ENCODE peak calls at places on chromosomes 5 and 9, in eight cellular contexts. One of them, this sample, is unnamed.

GRCh38 chr5:1764606-1764960 is 35.1 kb downstream of the MRPL36 start:
- DNase-seq in endodermal cell: peak; percentile 39
- DNase-seq in stomach: no peak
- DNase-seq in right cardiac atrium: peak; percentile 26
- DNase-seq in tibial nerve: no peak
- DNase-seq in astrocyte: no peak
- DNase-seq in CD4-positive, CD25-positive, alpha-beta regulatory T cell: no peak
- DNase-seq in PC-3: no peak
- DNase-seq in this sample: no peak

GRCh38 chr5:138468966-138469539 is 3.8 kb downstream of the EGR1 start:
- DNase-seq in endodermal cell: no peak
- DNase-seq in stomach: peak; percentile 51
- DNase-seq in right cardiac atrium: no peak
- DNase-seq in tibial nerve: no peak
- DNase-seq in astrocyte: peak; percentile 61
- DNase-seq in CD4-positive, CD25-positive, alpha-beta regulatory T cell: no peak
- DNase-seq in PC-3: no peak
- DNase-seq in this sample: peak; percentile 30

GRCh38 chr9:105144841-105145240 is 99.6 kb upstream of the SLC44A1 start:
- DNase-seq in endodermal cell: no peak
- DNase-seq in stomach: no peak
- DNase-seq in right cardiac atrium: no peak
- DNase-seq in tibial nerve: no peak
- DNase-seq in astrocyte: no peak
- DNase-seq in CD4-positive, CD25-positive, alpha-beta regulatory T cell: no peak
- DNase-seq in PC-3: no peak
- DNase-seq in this sample: no peak

GRCh38 chr9:116704470-116704869 is 17.4 kb downstream of the TRIM32 start:
- DNase-seq in endodermal cell: no peak
- DNase-seq in stomach: no peak
- DNase-seq in right cardiac atrium: no peak
- DNase-seq in tibial nerve: no peak
- DNase-seq in astrocyte: no peak
- DNase-seq in CD4-positive, CD25-positive, alpha-beta regulatory T cell: no peak
- DNase-seq in PC-3: no peak
- DNase-seq in this sample: no peak

GRCh38 chr9:14366071-14366470 is 52.1 kb upstream of the NFIB start:
- DNase-seq in endodermal cell: no peak
- DNase-seq in stomach: no peak
- DNase-seq in right cardiac atrium: peak; percentile 58
- DNase-seq in tibial nerve: no peak
- DNase-seq in astrocyte: peak; percentile 94
- DNase-seq in CD4-positive, CD25-positive, alpha-beta regulatory T cell: no peak
- DNase-seq in PC-3: no peak
- DNase-seq in this sample: no peak

GRCh38 chr5:40333459-40334241 is 346.1 kb upstream of the PTGER4 start:
- DNase-seq in endodermal cell: no peak
- DNase-seq in stomach: no peak
- DNase-seq in right cardiac atrium: no peak
- DNase-seq in tibial nerve: no peak
- DNase-seq in astrocyte: peak; percentile 6
- DNase-seq in CD4-positive, CD25-positive, alpha-beta regulatory T cell: peak; percentile 57
- DNase-seq in PC-3: peak; percentile 85
- DNase-seq in this sample: no peak

GRCh38 chr9:33081128-33081851 is 4.8 kb upstream of the SMU1 start:
- DNase-seq in endodermal cell: peak; percentile 80
- DNase-seq in stomach: peak; percentile 35
- DNase-seq in right cardiac atrium: no peak
- DNase-seq in tibial nerve: peak; percentile 78
- DNase-seq in astrocyte: peak; percentile 79
- DNase-seq in CD4-positive, CD25-positive, alpha-beta regulatory T cell: peak; percentile 94
- DNase-seq in PC-3: peak; percentile 80
- DNase-seq in this sample: peak; percentile 87

GRCh38 chr5:31361234-31361633 is 167.7 kb downstream of the CDH6 start:
- DNase-seq in endodermal cell: no peak
- DNase-seq in stomach: no peak
- DNase-seq in right cardiac atrium: no peak
- DNase-seq in tibial nerve: no peak
- DNase-seq in astrocyte: peak; percentile 66
- DNase-seq in CD4-positive, CD25-positive, alpha-beta regulatory T cell: no peak
- DNase-seq in PC-3: peak; percentile 48
- DNase-seq in this sample: no peak

GRCh38 chr9:129037767-129038098 is 1.3 kb downstream of the MIGA2 start:
- DNase-seq in endodermal cell: no peak
- DNase-seq in stomach: no peak
- DNase-seq in right cardiac atrium: no peak
- DNase-seq in tibial nerve: no peak
- DNase-seq in astrocyte: no peak
- DNase-seq in CD4-positive, CD25-positive, alpha-beta regulatory T cell: no peak
- DNase-seq in PC-3: no peak
- DNase-seq in this sample: no peak

GRCh38 chr5:12237837-12238575 is 333.8 kb upstream of the CTNND2 start:
- DNase-seq in endodermal cell: peak; percentile 57
- DNase-seq in stomach: no peak
- DNase-seq in right cardiac atrium: no peak
- DNase-seq in tibial nerve: no peak
- DNase-seq in astrocyte: no peak
- DNase-seq in CD4-positive, CD25-positive, alpha-beta regulatory T cell: no peak
- DNase-seq in PC-3: no peak
- DNase-seq in this sample: peak; percentile 7

GRCh38 chr9:114524401-114524800 is 19.1 kb upstream of the WHRN start:
- DNase-seq in endodermal cell: no peak
- DNase-seq in stomach: no peak
- DNase-seq in right cardiac atrium: no peak
- DNase-seq in tibial nerve: no peak
- DNase-seq in astrocyte: peak; percentile 61
- DNase-seq in CD4-positive, CD25-positive, alpha-beta regulatory T cell: no peak
- DNase-seq in PC-3: no peak
- DNase-seq in this sample: no peak

GRCh38 chr9:89674667-89675402 is 70.0 kb downstream of the GADD45G start:
- DNase-seq in endodermal cell: peak; percentile 88
- DNase-seq in stomach: peak; percentile 59
- DNase-seq in right cardiac atrium: peak; percentile 78
- DNase-seq in tibial nerve: peak; percentile 36
- DNase-seq in astrocyte: no peak
- DNase-seq in CD4-positive, CD25-positive, alpha-beta regulatory T cell: no peak
- DNase-seq in PC-3: no peak
- DNase-seq in this sample: peak; percentile 85

GRCh38 chr9:123652416-123652815 is 277.5 kb downstream of the DENND1A start:
- DNase-seq in endodermal cell: no peak
- DNase-seq in stomach: no peak
- DNase-seq in right cardiac atrium: no peak
- DNase-seq in tibial nerve: no peak
- DNase-seq in astrocyte: no peak
- DNase-seq in CD4-positive, CD25-positive, alpha-beta regulatory T cell: no peak
- DNase-seq in PC-3: no peak
- DNase-seq in this sample: no peak

GRCh38 chr5:67459233-67459632 is 262.6 kb upstream of the CD180 start:
- DNase-seq in endodermal cell: no peak
- DNase-seq in stomach: no peak
- DNase-seq in right cardiac atrium: no peak
- DNase-seq in tibial nerve: no peak
- DNase-seq in astrocyte: no peak
- DNase-seq in CD4-positive, CD25-positive, alpha-beta regulatory T cell: no peak
- DNase-seq in PC-3: no peak
- DNase-seq in this sample: no peak

GRCh38 chr5:67454957-67455561 is 258.5 kb upstream of the CD180 start:
- DNase-seq in endodermal cell: no peak
- DNase-seq in stomach: no peak
- DNase-seq in right cardiac atrium: no peak
- DNase-seq in tibial nerve: no peak
- DNase-seq in astrocyte: no peak
- DNase-seq in CD4-positive, CD25-positive, alpha-beta regulatory T cell: no peak
- DNase-seq in PC-3: no peak
- DNase-seq in this sample: no peak

GRCh38 chr5:67451640-67452279 is 255.2 kb upstream of the CD180 start:
- DNase-seq in endodermal cell: no peak
- DNase-seq in stomach: no peak
- DNase-seq in right cardiac atrium: no peak
- DNase-seq in tibial nerve: no peak
- DNase-seq in astrocyte: no peak
- DNase-seq in CD4-positive, CD25-positive, alpha-beta regulatory T cell: no peak
- DNase-seq in PC-3: no peak
- DNase-seq in this sample: no peak

GRCh38 chr5:67453526-67453925 is 256.9 kb upstream of the CD180 start:
- DNase-seq in endodermal cell: no peak
- DNase-seq in stomach: no peak
- DNase-seq in right cardiac atrium: no peak
- DNase-seq in tibial nerve: no peak
- DNase-seq in astrocyte: peak; percentile 88
- DNase-seq in CD4-positive, CD25-positive, alpha-beta regulatory T cell: no peak
- DNase-seq in PC-3: no peak
- DNase-seq in this sample: no peak

GRCh38 chr5:67455987-67456386 is 259.4 kb upstream of the CD180 start:
- DNase-seq in endodermal cell: no peak
- DNase-seq in stomach: no peak
- DNase-seq in right cardiac atrium: no peak
- DNase-seq in tibial nerve: no peak
- DNase-seq in astrocyte: no peak
- DNase-seq in CD4-positive, CD25-positive, alpha-beta regulatory T cell: no peak
- DNase-seq in PC-3: no peak
- DNase-seq in this sample: no peak
- H3K4me3 ChIP-seq in endodermal cell: no peak overlapping the region
- H3K4me3 ChIP-seq in stomach: no peak overlapping the region
- H3K4me3 ChIP-seq in right cardiac atrium: no peak overlapping the region
- H3K4me3 ChIP-seq in tibial nerve: no peak overlapping the region
- H3K4me3 ChIP-seq in astrocyte: no peak overlapping the region
- H3K4me3 ChIP-seq in CD4-positive, CD25-positive, alpha-beta regulatory T cell: no peak overlapping the region
- H3K4me3 ChIP-seq in PC-3: no peak overlapping the region
- H3K4me3 ChIP-seq in this sample: no peak overlapping the region

DNA sequence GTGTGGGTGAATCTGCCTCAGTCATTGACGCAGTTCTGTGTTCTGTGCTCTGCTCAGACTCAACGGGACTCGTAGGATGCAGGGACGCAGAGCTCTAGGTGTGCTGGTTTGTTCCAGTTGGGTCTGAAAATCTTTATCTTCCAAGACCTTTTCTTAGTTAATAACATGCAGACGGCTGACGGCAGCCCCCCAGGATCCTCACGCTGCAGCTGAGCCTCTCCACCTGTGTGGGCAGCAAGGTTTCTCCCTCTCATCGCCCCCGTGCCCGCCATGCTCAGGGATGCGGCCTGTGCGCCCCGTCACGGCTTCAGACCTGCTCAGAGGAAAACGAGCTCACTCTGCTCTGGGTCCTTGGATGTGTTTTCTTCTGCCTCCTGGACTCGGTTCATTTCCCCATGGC is 6.3 kb upstream of the SLC9A3 start:
- DNase-seq in endodermal cell: no peak
- DNase-seq in stomach: no peak
- DNase-seq in right cardiac atrium: peak; percentile 28
- DNase-seq in tibial nerve: no peak
- DNase-seq in astrocyte: no peak
- DNase-seq in CD4-positive, CD25-positive, alpha-beta regulatory T cell: no peak
- DNase-seq in PC-3: no peak
- DNase-seq in this sample: no peak
- H3K27me3 ChIP-seq in endodermal cell: peaks cover 62% of the 10 kb centered on the region
- H3K27me3 ChIP-seq in stomach: peaks cover 69% of the 10 kb centered on the region
- H3K27me3 ChIP-seq in right cardiac atrium: no peaks in the 10 kb centered on the region
- H3K27me3 ChIP-seq in tibial nerve: peaks cover 60% of the 10 kb centered on the region
- H3K27me3 ChIP-seq in astrocyte: peaks cover 63% of the 10 kb centered on the region
- H3K27me3 ChIP-seq in CD4-positive, CD25-positive, alpha-beta regulatory T cell: peaks cover 7% of the 10 kb centered on the region
- H3K27me3 ChIP-seq in PC-3: peaks cover 40% of the 10 kb centered on the region
- H3K27me3 ChIP-seq in this sample: peaks cover 25% of the 10 kb centered on the region

DNA sequence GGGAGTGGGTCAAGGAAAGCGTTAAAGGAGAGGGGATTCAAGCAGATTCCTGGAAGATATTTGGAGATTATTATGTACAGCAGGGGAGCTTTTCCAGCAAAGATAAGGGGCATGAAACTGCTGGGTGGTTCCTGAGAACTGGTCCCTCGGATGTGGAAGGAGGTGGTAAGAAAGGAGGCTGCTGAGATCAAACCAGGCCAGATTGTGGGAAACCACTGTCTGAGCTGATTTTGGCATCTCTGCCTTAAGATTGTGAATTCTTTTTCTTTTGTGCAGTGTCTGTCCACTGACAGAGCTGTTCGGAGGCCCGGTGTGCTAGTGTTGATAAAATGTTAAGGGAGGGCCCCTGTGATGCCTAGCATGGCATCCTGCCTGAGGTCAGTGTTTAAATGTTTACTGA is 45.4 kb downstream of the SNX30 start:
- DNase-seq in endodermal cell: no peak
- DNase-seq in stomach: no peak
- DNase-seq in right cardiac atrium: no peak
- DNase-seq in tibial nerve: no peak
- DNase-seq in astrocyte: peak; percentile 59
- DNase-seq in CD4-positive, CD25-positive, alpha-beta regulatory T cell: no peak
- DNase-seq in PC-3: no peak
- DNase-seq in this sample: no peak
- H3K4me3 ChIP-seq in endodermal cell: no peak overlapping the region
- H3K4me3 ChIP-seq in stomach: no peak overlapping the region
- H3K4me3 ChIP-seq in right cardiac atrium: no peak overlapping the region
- H3K4me3 ChIP-seq in tibial nerve: no peak overlapping the region
- H3K4me3 ChIP-seq in astrocyte: no peak overlapping the region
- H3K4me3 ChIP-seq in CD4-positive, CD25-positive, alpha-beta regulatory T cell: no peak overlapping the region
- H3K4me3 ChIP-seq in PC-3: no peak overlapping the region
- H3K4me3 ChIP-seq in this sample: no peak overlapping the region

GRCh38 chr9:134360180-134360759 is 34.0 kb downstream of the RXRA start:
- DNase-seq in endodermal cell: no peak
- DNase-seq in stomach: no peak
- DNase-seq in right cardiac atrium: no peak
- DNase-seq in tibial nerve: no peak
- DNase-seq in astrocyte: no peak
- DNase-seq in CD4-positive, CD25-positive, alpha-beta regulatory T cell: no peak
- DNase-seq in PC-3: no peak
- DNase-seq in this sample: no peak

GRCh38 chr9:134363450-134363849 is 37.2 kb downstream of the RXRA start:
- DNase-seq in endodermal cell: no peak
- DNase-seq in stomach: peak; percentile 75
- DNase-seq in right cardiac atrium: no peak
- DNase-seq in tibial nerve: no peak
- DNase-seq in astrocyte: no peak
- DNase-seq in CD4-positive, CD25-positive, alpha-beta regulatory T cell: no peak
- DNase-seq in PC-3: no peak
- DNase-seq in this sample: peak; percentile 70

GRCh38 chr9:134361426-134361825 is 35.2 kb downstream of the RXRA start:
- DNase-seq in endodermal cell: no peak
- DNase-seq in stomach: no peak
- DNase-seq in right cardiac atrium: no peak
- DNase-seq in tibial nerve: no peak
- DNase-seq in astrocyte: no peak
- DNase-seq in CD4-positive, CD25-positive, alpha-beta regulatory T cell: no peak
- DNase-seq in PC-3: no peak
- DNase-seq in this sample: no peak

GRCh38 chr9:134360897-134361296 is 34.6 kb downstream of the RXRA start:
- DNase-seq in endodermal cell: no peak
- DNase-seq in stomach: peak; percentile 86
- DNase-seq in right cardiac atrium: peak; percentile 84
- DNase-seq in tibial nerve: no peak
- DNase-seq in astrocyte: peak; percentile 32
- DNase-seq in CD4-positive, CD25-positive, alpha-beta regulatory T cell: no peak
- DNase-seq in PC-3: peak; percentile 24
- DNase-seq in this sample: no peak

DNA sequence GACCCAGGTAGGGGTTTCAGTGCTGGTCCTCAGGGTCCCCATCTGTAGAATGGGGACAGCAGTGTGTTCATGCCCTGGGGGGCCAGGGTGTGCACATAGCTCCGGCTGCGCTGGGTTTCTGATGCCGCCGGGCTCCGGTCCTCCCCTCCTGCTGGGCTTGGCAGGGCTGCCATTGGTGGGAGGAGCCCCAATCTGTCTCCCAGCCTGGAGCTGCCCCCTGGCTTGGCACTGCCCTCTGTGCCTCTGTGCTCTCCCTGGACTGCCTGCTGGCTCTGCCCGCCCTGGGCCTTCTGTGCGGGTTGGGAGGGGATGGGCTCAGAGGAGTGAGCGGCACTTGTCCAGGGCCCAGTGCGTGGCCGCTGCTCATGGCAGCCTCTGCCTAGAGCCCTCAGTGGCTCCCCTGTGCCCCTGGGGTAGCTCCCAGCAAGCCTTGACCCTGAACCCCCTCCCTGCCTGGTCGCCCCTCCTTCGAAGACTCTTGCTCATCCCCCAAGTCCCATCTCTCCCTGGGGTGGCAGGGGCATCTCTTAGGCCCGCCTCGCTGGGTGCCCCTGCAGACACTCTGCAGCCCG is 35.7 kb downstream of the RXRA start:
- DNase-seq in endodermal cell: no peak
- DNase-seq in stomach: no peak
- DNase-seq in right cardiac atrium: no peak
- DNase-seq in tibial nerve: no peak
- DNase-seq in astrocyte: no peak
- DNase-seq in CD4-positive, CD25-positive, alpha-beta regulatory T cell: no peak
- DNase-seq in PC-3: no peak
- DNase-seq in this sample: no peak
- H3K27me3 ChIP-seq in endodermal cell: no peaks in the 10 kb centered on the region
- H3K27me3 ChIP-seq in stomach: no peaks in the 10 kb centered on the region
- H3K27me3 ChIP-seq in right cardiac atrium: no peaks in the 10 kb centered on the region
- H3K27me3 ChIP-seq in tibial nerve: no peaks in the 10 kb centered on the region
- H3K27me3 ChIP-seq in astrocyte: no peaks in the 10 kb centered on the region
- H3K27me3 ChIP-seq in CD4-positive, CD25-positive, alpha-beta regulatory T cell: no peaks in the 10 kb centered on the region
- H3K27me3 ChIP-seq in PC-3: no peaks in the 10 kb centered on the region
- H3K27me3 ChIP-seq in this sample: no peaks in the 10 kb centered on the region